ENCODE peak calls at places on chromosomes 3 and 15, in six cellular contexts. Q is A549, U is B cell, C is progenitor cell of endocrine pancreas, W is fibroblast of pulmonary artery, O is right lobe of liver. I is an unnamed sample.
A peak's percentile ranks its signal among the peaks of the same experiment; 100 is the strongest.

GRCh38 chr3:49173116-49173791 is 1.9 kb downstream of the KLHDC8B start:
- DNase-seq in Q (no peak), U (no peak), C (no peak), W (peak; percentile 48), O (peak; percentile 52), I (no peak)

GRCh38 chr15:60038111-60038521 is 34.0 kb downstream of the FOXB1 start:
- DNase-seq in Q (no peak), U (no peak), C (peak; percentile 10), W (no peak), O (no peak), I (no peak)

GRCh38 chr3:11465744-11466611 is 177.7 kb downstream of the VGLL4 start:
- DNase-seq in Q (no peak), U (no peak), C (no peak), W (peak; percentile 96), O (no peak), I (no peak)

GRCh38 chr3:190366145-190366544 is 21.8 kb upstream of the CLDN16 start:
- DNase-seq in Q (no peak), U (no peak), C (no peak), W (peak; percentile 52), O (no peak), I (no peak)

GRCh38 chr15:62958528-62958927 is 84.0 kb upstream of the TPM1 start:
- DNase-seq in Q (no peak), U (no peak), C (no peak), W (no peak), O (peak; percentile 60), I (no peak)

GRCh38 chr15:48396020-48396419 is 64.8 kb downstream of the DUT start:
- DNase-seq in Q (no peak), U (no peak), C (no peak), W (no peak), O (no peak), I (no peak)

GRCh38 chr15:60396560-60396963 is 1.2 kb downstream of the ANXA2 start:
- DNase-seq in Q (no peak), U (no peak), C (no peak), W (no peak), O (no peak), I (no peak)

GRCh38 chr15:57911247-57911646 is 154.3 kb downstream of the ALDH1A2 start:
- DNase-seq in Q (no peak), U (no peak), C (no peak), W (peak; percentile 17), O (no peak), I (no peak)

GRCh38 chr3:65483475-65483874 is 555.2 kb downstream of the MAGI1 start:
- DNase-seq in Q (no peak), U (no peak), C (no peak), W (peak; percentile 41), O (peak; percentile 27), I (no peak)

GRCh38 chr3:110246796-110247369 is 824.7 kb upstream of the NECTIN3 start:
- DNase-seq in Q (no peak), U (no peak), C (no peak), W (peak; percentile 57), O (no peak), I (no peak)

GRCh38 chr15:32657198-32657886 is 15.8 kb downstream of the SCG5 start:
- DNase-seq in Q (no peak), U (no peak), C (no peak), W (no peak), O (no peak), I (no peak)

GRCh38 chr3:40843851-40844548 is 319.2 kb downstream of the ZNF621 start:
- DNase-seq in Q (no peak), U (no peak), C (no peak), W (no peak), O (no peak), I (no peak)

GRCh38 chr3:15955968-15956367 is 158.2 kb upstream of the ANKRD28 start:
- DNase-seq in Q (no peak), U (no peak), C (no peak), W (peak; percentile 20), O (no peak), I (no peak)

GRCh38 chr15:75231836-75232235 is 26.3 kb upstream of the GOLGA6C start:
- DNase-seq in Q (no peak), U (no peak), C (no peak), W (no peak), O (no peak), I (no peak)

GRCh38 chr3:143951351-143951971 is 20.2 kb upstream of the DIPK2A start:
- DNase-seq in Q (no peak), U (peak; percentile 65), C (no peak), W (peak; percentile 69), O (no peak), I (no peak)

GRCh38 chr3:111739241-111739952 is 119.7 kb upstream of the PHLDB2 start:
- DNase-seq in Q (peak; percentile 47), U (no peak), C (no peak), W (peak; percentile 73), O (peak; percentile 65), I (no peak)

GRCh38 chr15:69648775-69649735 is 196.4 kb downstream of the RPLP1 start:
- DNase-seq in Q (no peak), U (no peak), C (no peak), W (no peak), O (no peak), I (no peak)

GRCh38 chr3:152270145-152270870 is 1.6 kb downstream of the MBNL1 start:
- DNase-seq in Q (no peak), U (no peak), C (no peak), W (peak; percentile 46), O (no peak), I (no peak)

GRCh38 chr15:28947241-28947674 is 61.5 kb downstream of the APBA2 start:
- DNase-seq in Q (no peak), U (no peak), C (no peak), W (no peak), O (no peak), I (no peak)

GRCh38 chr3:133509482-133509881 is 64.0 kb upstream of the CDV3 start:
- DNase-seq in Q (no peak), U (no peak), C (no peak), W (peak; percentile 38), O (no peak), I (no peak)

GRCh38 chr3:60250210-60250609 is 1001.0 kb downstream of the FHIT start:
- DNase-seq in Q (no peak), U (no peak), C (no peak), W (peak; percentile 11), O (no peak), I (no peak)

GRCh38 chr3:131231710-131232348 is 149.7 kb upstream of the NUDT16 start:
- DNase-seq in Q (no peak), U (no peak), C (no peak), W (no peak), O (no peak), I (no peak)

GRCh38 chr15:69338535-69339213 is 40.0 kb downstream of the PAQR5 start:
- DNase-seq in Q (no peak), U (no peak), C (no peak), W (no peak), O (no peak), I (no peak)

GRCh38 chr15:90064931-90065681 is 37.2 kb downstream of the IDH2 start:
- DNase-seq in Q (no peak), U (no peak), C (no peak), W (no peak), O (peak; percentile 76), I (no peak)

GRCh38 chr15:69311319-69311721 is 12.6 kb downstream of the PAQR5 start:
- DNase-seq in Q (peak; percentile 67), U (no peak), C (no peak), W (no peak), O (no peak), I (no peak)

GRCh38 chr15:86002444-86002843 is 77.2 kb upstream of the AGBL1 start:
- DNase-seq in Q (no peak), U (no peak), C (no peak), W (no peak), O (no peak), I (no peak)

GRCh38 chr15:77282333-77282732 is 137.6 kb downstream of the PEAK1 start:
- DNase-seq in Q (no peak), U (no peak), C (no peak), W (peak; percentile 62), O (no peak), I (no peak)

GRCh38 chr3:58529516-58530353 is 7.3 kb downstream of the ACOX2 start:
- DNase-seq in Q (no peak), U (no peak), C (peak; percentile 29), W (peak; percentile 45), O (no peak), I (no peak)

GRCh38 chr3:158248261-158248660 is 138.4 kb downstream of the RSRC1 start:
- DNase-seq in Q (no peak), U (no peak), C (no peak), W (no peak), O (no peak), I (no peak)

GRCh38 chr3:158247288-158247687 is 137.4 kb downstream of the RSRC1 start:
- DNase-seq in Q (no peak), U (no peak), C (no peak), W (no peak), O (no peak), I (no peak)

GRCh38 chr3:158249183-158249582 is 139.3 kb downstream of the RSRC1 start:
- DNase-seq in Q (no peak), U (no peak), C (no peak), W (no peak), O (no peak), I (no peak)

GRCh38 chr3:158244274-158244673 is 134.4 kb downstream of the RSRC1 start:
- DNase-seq in Q (no peak), U (no peak), C (no peak), W (no peak), O (no peak), I (no peak)
- TF ChIP-seq CTCF in Q (no peak), U (no peak), C (no peak), W (no peak), O (no peak), I (no peak)

DNA sequence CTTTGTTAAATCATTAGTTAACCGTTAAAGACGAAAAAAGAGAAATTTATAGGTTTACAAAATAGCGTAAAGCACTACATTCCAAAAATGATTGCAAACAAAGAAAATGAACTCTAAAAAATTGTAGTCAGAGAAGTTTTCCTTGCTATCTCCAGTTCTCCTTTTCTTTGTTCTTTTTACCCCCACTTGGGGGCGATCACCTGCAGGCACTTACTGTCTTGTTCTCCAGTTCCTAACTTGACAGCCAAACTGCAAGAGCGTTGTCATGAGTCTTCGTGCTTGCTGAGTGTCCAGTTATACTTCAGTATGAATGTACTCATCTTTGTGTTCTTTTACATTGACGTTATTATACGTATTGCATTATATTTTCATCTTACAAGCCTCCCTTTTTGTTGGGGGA is 54.5 kb downstream of the CHD2 start:
- DNase-seq in Q (no peak), U (no peak), C (no peak), W (no peak), O (no peak), I (no peak)
- TF ChIP-seq CTCF in Q (peak; percentile 27), U (peak; percentile 36), C (peak; percentile 29), W (peak; percentile 42), O (peak; percentile 10), I (peak; percentile 64)

GRCh38 chr15:71485094-71485693 is 325.2 kb upstream of the NR2E3 start:
- DNase-seq in Q (peak; percentile 31), U (no peak), C (no peak), W (no peak), O (no peak), I (no peak)
- TF ChIP-seq CTCF in Q (peak; percentile 51), U (no peak), C (peak; percentile 36), W (peak; percentile 54), O (peak; percentile 10), I (peak; percentile 61)

DNA sequence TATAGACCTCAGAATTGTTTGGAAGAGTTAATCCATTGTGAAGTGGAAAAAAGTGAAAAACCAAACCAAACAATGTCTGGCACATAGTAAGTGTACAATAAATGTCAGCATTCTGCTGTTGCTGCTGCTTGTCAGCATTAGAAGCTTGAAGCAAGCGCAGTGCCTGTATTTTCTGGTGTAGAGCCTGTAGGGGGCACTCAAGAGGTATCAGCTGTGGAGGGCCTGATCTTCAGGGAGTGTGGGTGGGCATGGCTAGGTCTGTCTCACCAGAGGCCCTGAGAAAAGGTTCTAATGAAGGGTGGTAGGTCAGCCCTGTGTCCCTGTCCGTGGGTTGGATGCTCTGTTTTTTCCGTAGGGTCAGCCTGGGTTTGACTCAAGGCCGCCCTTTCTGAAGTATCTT is 3.6 kb downstream of the ADAMTSL3 start:
- DNase-seq in Q (no peak), U (no peak), C (no peak), W (no peak), O (no peak), I (no peak)
- TF ChIP-seq CTCF in Q (peak; percentile 18), U (no peak), C (peak; percentile 38), W (peak; percentile 6), O (peak; percentile 30), I (peak; percentile 12)